ENCODE peak calls at places on chromosomes 6 and 20, in six cellular contexts. K, B, T, U, W and H are unnamed samples. For H3K36me3, the result is how much of the 10 kb centered on the place peaks cover.

GRCh38 chr20:881051-881820 is 34.9 kb downstream of the ANGPT4 start:
- DNase-seq in K (no peak), B (no peak), T (no peak), U (no peak), W (no peak), H (no peak)

GRCh38 chr6:52305385-52305784 is 20.8 kb upstream of the MCM3 start:
- DNase-seq in K (no peak), B (no peak), T (no peak), U (no peak), W (no peak), H (no peak)

GRCh38 chr6:91523511-91523910 is 936.6 kb upstream of the MAP3K7 start:
- DNase-seq in K (no peak), B (no peak), T (no peak), U (no peak), W (no peak), H (no peak)

GRCh38 chr6:76843376-76843775 is 619.9 kb downstream of the HTR1B start:
- DNase-seq in K (no peak), B (no peak), T (no peak), U (no peak), W (no peak), H (no peak)

GRCh38 chr6:126076992-126077664 is 90.8 kb downstream of the TRMT11 start:
- DNase-seq in K (no peak), B (no peak), T (no peak), U (no peak), W (no peak), H (no peak)

GRCh38 chr6:112470396-112470795 is 123.3 kb downstream of the RFPL4B start:
- DNase-seq in K (no peak), B (no peak), T (no peak), U (no peak), W (no peak), H (no peak)

GRCh38 chr6:1771324-1771723 is 161.6 kb downstream of the FOXC1 start:
- DNase-seq in K (no peak), B (peak), T (no peak), U (no peak), W (no peak), H (no peak)

GRCh38 chr20:44104807-44105517 is 82.0 kb downstream of the JPH2 start:
- DNase-seq in K (no peak), B (no peak), T (peak), U (no peak), W (no peak), H (no peak)

GRCh38 chr6:2988076-2988425 is 11.6 kb upstream of the NQO2 start:
- DNase-seq in K (no peak), B (no peak), T (no peak), U (peak), W (no peak), H (no peak)

GRCh38 chr6:93418113-93418447 is 1.3 kb downstream of the EPHA7 start:
- DNase-seq in K (no peak), B (no peak), T (no peak), U (no peak), W (no peak), H (no peak)

GRCh38 chr6:157961116-157961515 is 20.5 kb upstream of the SYNJ2 start:
- DNase-seq in K (no peak), B (no peak), T (no peak), U (no peak), W (no peak), H (no peak)

GRCh38 chr6:71248866-71249265 is 39.7 kb upstream of the OGFRL1 start:
- DNase-seq in K (no peak), B (no peak), T (no peak), U (peak), W (no peak), H (no peak)

GRCh38 chr6:30340589-30341054 is 4.3 kb upstream of the RPP21 start:
- DNase-seq in K (no peak), B (no peak), T (no peak), U (no peak), W (no peak), H (no peak)
- H3K36me3 ChIP-seq in K (half or more), B (under half), T (under half), U (half or more), W (half or more), H (under half)

GRCh38 chr6:36138667-36139066 is 8.4 kb downstream of the MAPK13 start:
- DNase-seq in K (no peak), B (no peak), T (no peak), U (no peak), W (no peak), H (no peak)
- H3K36me3 ChIP-seq in K (under half), B (under half), T (under half), U (under half), W (under half), H (under half)

GRCh38 chr20:52965380-52965779 is 6.8 kb upstream of the TSHZ2 start:
- DNase-seq in K (no peak), B (no peak), T (no peak), U (no peak), W (no peak), H (no peak)

GRCh38 chr20:52971498-52972189 is 514 bp upstream of the TSHZ2 start:
- DNase-seq in K (no peak), B (no peak), T (peak), U (no peak), W (no peak), H (no peak)

GRCh38 chr20:52962183-52962582 is 10.0 kb upstream of the TSHZ2 start:
- DNase-seq in K (no peak), B (no peak), T (no peak), U (peak), W (no peak), H (no peak)

DNA sequence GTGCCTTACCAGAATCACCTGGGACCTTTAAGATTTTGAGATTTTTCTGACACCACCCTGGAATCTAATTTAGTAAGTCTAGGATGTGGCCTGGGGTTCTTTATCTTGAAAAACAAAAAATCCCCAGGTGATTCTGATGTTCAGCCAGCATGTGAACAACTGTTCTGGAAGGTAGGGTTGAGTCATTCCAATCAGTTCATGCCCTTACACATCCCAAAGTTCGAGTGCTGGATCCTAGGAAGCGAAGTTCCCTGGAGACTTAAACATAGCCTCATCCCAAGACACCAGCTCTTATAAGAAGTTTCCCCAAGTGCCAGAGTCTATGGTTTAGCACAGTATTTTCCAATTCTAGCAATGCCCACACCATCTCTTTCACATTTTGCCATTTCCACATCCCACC is 6.3 kb upstream of the TSHZ2 start:
- DNase-seq in K (no peak), B (no peak), T (no peak), U (no peak), W (no peak), H (no peak)
- H3K36me3 ChIP-seq in K (under half), B (under half), T (under half), U (under half), W (under half), H (under half)

GRCh38 chr20:63409834-63410435 is 48.8 kb upstream of the CHRNA4 start:
- DNase-seq in K (no peak), B (no peak), T (no peak), U (no peak), W (no peak), H (no peak)
- H3K36me3 ChIP-seq in K (under half), B (under half), T (under half), U (under half), W (under half), H (under half)